ENCODE peak calls at places on chromosomes 16 and 17, in nine cellular contexts. L, Q, X, Y, S, B, V, J and Z are unnamed samples.

GRCh38 chr16:66899310-66899944 is 19.1 kb downstream of the PDP2 start:
- DNase-seq in L (no peak), Q (peak), X (no peak), Y (no peak), S (peak), B (no peak), V (no peak), J (no peak), Z (no peak)

GRCh38 chr16:85989863-85990643 is 91.1 kb downstream of the IRF8 start:
- DNase-seq in L (no peak), Q (no peak), X (peak), Y (no peak), S (no peak), B (no peak), V (peak), J (no peak), Z (no peak)

GRCh38 chr16:76214856-76215255 is 62.3 kb upstream of the CNTNAP4 start:
- DNase-seq in L (no peak), Q (no peak), X (no peak), Y (no peak), S (no peak), B (no peak), V (no peak), J (no peak), Z (no peak)

GRCh38 chr17:40479754-40480480 is 21.5 kb downstream of the TNS4 start:
- DNase-seq in L (no peak), Q (no peak), X (no peak), Y (no peak), S (no peak), B (no peak), V (no peak), J (no peak), Z (no peak)

GRCh38 chr16:78310990-78311561 is 211.6 kb downstream of the WWOX start:
- DNase-seq in L (no peak), Q (no peak), X (no peak), Y (no peak), S (no peak), B (peak), V (no peak), J (peak), Z (no peak)

GRCh38 chr16:28932339-28933141 is 769 bp downstream of the CD19 start:
- DNase-seq in L (no peak), Q (no peak), X (no peak), Y (no peak), S (no peak), B (no peak), V (no peak), J (no peak), Z (no peak)

GRCh38 chr16:66425651-66426050 is 1.4 kb upstream of the BEAN1 start:
- DNase-seq in L (no peak), Q (no peak), X (no peak), Y (no peak), S (no peak), B (no peak), V (peak), J (no peak), Z (no peak)

GRCh38 chr17:61828694-61829093 is 34.6 kb downstream of the BRIP1 start:
- DNase-seq in L (no peak), Q (no peak), X (no peak), Y (no peak), S (no peak), B (no peak), V (no peak), J (no peak), Z (no peak)

GRCh38 chr17:33962857-33963655 is 292.0 kb upstream of the CCL2 start:
- DNase-seq in L (no peak), Q (no peak), X (no peak), Y (no peak), S (no peak), B (no peak), V (no peak), J (no peak), Z (peak)

GRCh38 chr17:33968350-33969044 is 286.6 kb upstream of the CCL2 start:
- DNase-seq in L (no peak), Q (no peak), X (peak), Y (peak), S (no peak), B (no peak), V (no peak), J (peak), Z (peak)

GRCh38 chr17:33967608-33968349 is 287.3 kb upstream of the CCL2 start:
- DNase-seq in L (no peak), Q (no peak), X (no peak), Y (no peak), S (no peak), B (no peak), V (no peak), J (no peak), Z (no peak)

GRCh38 chr17:33966410-33967063 is 288.5 kb upstream of the CCL2 start:
- DNase-seq in L (no peak), Q (no peak), X (no peak), Y (no peak), S (no peak), B (no peak), V (no peak), J (no peak), Z (no peak)

DNA sequence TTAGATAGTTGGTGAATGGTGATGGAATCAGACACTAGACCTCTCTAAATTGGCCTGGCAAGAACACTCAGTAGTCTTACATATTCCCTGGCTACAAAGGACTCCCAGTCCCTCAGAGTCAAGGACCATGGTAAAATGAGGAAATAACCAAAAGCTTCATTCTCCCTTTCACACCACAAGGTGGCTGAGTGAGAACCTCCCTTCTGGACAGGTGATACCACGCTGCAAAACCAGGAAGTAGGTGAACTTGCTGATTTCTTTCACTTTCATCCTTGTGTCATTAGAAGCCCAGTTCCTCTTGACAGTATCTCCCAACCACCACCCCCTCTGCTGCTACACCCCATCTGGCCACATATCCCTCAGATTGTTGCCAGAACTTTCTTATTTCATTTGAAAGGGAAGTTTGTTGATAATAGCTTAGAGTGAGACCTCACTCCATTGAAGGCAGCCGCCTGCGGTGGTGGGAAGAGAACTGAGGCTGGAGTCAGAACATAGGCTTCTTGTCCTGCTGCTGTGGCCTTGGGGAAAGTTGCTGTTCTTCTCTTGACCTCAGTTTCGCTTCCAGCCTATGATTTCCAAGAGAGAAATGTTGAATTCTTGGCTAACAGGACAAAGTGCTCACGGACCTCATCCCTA is 290.6 kb upstream of the CCL2 start:
- DNase-seq in L (no peak), Q (no peak), X (peak), Y (no peak), S (no peak), B (no peak), V (no peak), J (peak), Z (peak)
- TF ChIP-seq CTCF in L (no peak), Q (no peak), X (peak), Y (no peak), S (no peak), B (peak), V (no peak), J (peak), Z (peak)

DNA sequence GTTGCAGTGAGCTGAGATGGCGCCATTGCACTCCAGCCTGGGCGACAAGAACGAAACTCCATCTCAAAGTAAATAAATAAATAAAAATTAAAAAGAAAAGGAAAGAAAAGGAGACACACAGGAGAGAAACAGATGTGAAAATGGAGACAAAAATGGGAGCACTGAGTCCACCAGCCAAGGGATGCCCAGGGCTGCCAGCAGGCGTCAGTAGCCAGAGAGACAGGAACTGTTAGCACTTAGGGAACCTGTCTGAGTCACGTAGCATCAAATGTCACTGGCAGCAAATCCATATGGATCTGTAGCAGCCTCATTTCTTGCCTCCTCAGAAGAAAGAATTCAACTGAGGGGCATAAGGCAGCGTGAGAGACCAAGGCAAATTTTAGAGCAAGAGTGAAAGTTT is 79.7 kb downstream of the CYLD start:
- DNase-seq in L (no peak), Q (no peak), X (no peak), Y (no peak), S (no peak), B (no peak), V (no peak), J (no peak), Z (no peak)
- TF ChIP-seq CTCF in L (no peak), Q (no peak), X (no peak), Y (no peak), S (no peak), B (no peak), V (no peak), J (peak), Z (peak)

DNA sequence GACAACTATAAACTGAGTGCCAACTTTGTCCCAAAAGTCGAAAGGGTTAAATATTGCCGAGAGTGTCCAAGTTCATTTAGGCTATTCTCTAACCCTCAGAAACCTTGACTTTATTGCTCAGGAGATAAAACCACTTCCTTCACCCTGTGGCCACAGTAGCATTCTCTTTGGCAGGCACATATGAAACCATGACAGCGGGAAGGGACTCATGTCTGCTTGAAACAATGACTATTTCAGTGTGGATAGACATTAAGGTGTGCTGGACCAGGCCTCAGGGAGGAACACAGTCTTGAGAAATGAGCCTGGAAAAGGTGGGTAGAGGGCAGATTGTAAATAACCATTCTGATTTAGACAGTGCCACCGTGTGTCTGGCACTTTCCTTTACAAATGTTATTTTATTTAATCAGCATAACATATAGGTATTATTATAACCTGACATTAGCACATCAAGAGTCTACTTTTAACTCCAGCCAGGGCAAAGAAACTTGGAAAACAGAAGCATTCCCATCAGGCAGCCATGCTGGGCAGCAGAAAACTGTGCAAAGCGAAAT is 212.6 kb upstream of the ELAC2 start:
- DNase-seq in L (no peak), Q (no peak), X (no peak), Y (no peak), S (no peak), B (no peak), V (no peak), J (no peak), Z (no peak)
- TF ChIP-seq CTCF in L (no peak), Q (no peak), X (no peak), Y (no peak), S (no peak), B (no peak), V (no peak), J (no peak), Z (no peak)

DNA sequence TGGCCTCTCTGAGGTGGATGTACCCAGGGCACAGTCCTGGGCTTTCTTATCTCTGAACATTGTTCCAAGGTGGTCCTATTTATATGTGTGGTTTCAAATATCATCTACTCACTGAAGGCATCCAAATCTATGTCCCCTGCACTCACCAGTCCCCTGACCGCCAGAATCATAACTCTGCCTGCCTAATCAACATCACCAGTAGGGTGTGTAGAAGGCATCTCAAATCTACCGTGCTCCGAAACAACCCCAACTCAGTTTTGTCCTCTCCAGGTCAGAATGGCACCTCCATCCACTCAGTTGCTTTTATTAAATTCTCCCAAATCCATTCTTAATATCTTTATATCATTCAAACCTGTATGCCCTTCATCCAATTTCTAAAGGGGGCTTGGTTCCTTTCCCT is 536.3 kb downstream of the GRIN2A start:
- DNase-seq in L (no peak), Q (no peak), X (no peak), Y (no peak), S (no peak), B (no peak), V (no peak), J (no peak), Z (no peak)
- TF ChIP-seq CTCF in L (no peak), Q (no peak), X (no peak), Y (no peak), S (no peak), B (no peak), V (no peak), J (peak), Z (no peak)

DNA sequence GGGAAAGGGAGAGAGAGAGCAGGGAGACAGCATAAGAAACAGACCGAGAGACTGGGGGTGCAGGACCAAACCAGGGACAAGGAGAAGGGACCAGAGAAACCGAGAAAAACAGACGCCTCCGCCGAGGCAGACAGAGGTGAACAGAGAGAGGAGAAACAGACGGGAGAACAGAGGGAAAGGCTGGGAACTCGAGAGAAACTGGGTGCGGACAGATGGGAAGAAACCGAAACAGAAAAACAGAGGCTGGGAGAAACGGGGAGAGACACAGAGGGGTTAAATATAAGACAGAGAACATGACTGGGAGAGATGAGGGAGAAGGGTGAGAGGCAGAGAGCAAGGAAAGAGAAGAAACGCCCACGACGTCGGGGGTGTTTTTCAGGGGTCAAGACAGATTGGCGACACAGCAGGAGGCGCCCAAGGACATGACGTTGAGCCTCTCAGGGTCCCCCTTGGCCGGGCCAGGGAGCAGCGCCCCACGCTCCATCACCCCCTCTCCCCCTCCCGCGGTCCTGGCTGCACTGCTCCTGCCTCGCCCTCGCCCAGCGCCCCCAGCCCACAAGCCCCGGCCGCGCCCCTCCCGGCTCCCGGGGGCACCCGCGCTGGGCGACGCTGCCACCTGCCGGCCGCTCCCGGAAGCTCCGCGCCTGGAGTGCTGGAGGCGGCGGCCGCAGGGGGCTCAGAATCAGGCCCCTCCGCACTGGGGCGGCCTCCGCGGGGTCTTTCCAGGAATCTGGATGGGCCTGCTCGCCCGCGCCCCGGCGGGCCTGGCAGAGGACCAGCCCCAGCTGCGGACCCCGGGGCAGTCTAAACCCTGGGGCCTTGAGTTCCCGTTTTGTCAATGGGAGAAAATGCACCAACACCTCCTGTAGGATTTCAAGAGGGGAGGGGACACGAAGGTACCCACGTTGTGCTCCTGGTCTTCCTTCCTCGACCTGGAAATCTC is 1.3 kb upstream of the TMEM92 start:
- DNase-seq in L (peak), Q (peak), X (peak), Y (peak), S (no peak), B (peak), V (no peak), J (peak), Z (no peak)
- TF ChIP-seq CTCF in L (peak), Q (peak), X (peak), Y (peak), S (peak), B (peak), V (peak), J (peak), Z (peak)

DNA sequence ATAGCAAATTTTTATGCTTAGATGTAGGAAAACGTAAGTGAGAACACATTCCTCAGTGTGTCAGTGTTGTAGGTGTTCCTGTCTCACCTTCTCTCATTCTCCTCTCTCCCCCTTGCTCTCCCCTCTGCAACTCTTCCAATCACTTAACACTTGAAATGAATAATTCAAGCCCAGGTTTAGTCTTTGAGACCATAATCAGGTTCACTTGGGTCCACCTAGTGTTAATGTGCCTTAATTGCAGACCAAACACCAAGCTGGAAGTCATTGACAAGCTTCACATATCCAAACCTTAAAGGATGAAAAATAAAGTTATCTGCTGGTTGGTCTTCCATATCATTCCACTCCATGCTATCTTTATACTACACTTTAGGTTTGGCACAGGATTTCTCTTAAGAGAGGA is 37.0 kb downstream of the STXBP4 start:
- DNase-seq in L (no peak), Q (peak), X (no peak), Y (no peak), S (no peak), B (peak), V (no peak), J (peak), Z (no peak)
- TF ChIP-seq CTCF in L (peak), Q (peak), X (peak), Y (peak), S (no peak), B (peak), V (no peak), J (peak), Z (peak)

GRCh38 chr16:50677351-50677750 is 3.8 kb downstream of the SNX20 start:
- DNase-seq in L (no peak), Q (no peak), X (peak), Y (no peak), S (no peak), B (peak), V (no peak), J (peak), Z (no peak)
- TF ChIP-seq CTCF in L (peak), Q (no peak), X (no peak), Y (peak), S (peak), B (peak), V (no peak), J (peak), Z (peak)